ENCODE peak calls at places on chromosome 5, in five cellular contexts. Y is RWPE1, L is upper lobe of right lung, W is tibial nerve, P is nephron progenitor cell. G is an unnamed sample.

GRCh38 chr5:180343110-180343845 is 9.9 kb downstream of the GFPT2 start:
- DNase-seq in Y (no peak), P (peak), L (no peak), W (no peak), G (no peak)

GRCh38 chr5:93532370-93532769 is 48.6 kb downstream of the NR2F1-AS1 start:
- DNase-seq in L (no peak), P (no peak), Y (peak), W (peak), G (no peak)

GRCh38 chr5:42791151-42791550 is 20.5 kb downstream of the SELENOP start:
- DNase-seq in W (no peak), P (no peak), Y (no peak), L (no peak), G (no peak)

GRCh38 chr5:144915452-144915851 is 744.8 kb downstream of the KCTD16 start:
- DNase-seq in Y (no peak), L (no peak), P (no peak), W (no peak), G (no peak)

GRCh38 chr5:124921694-124922093 is 175.3 kb upstream of the ZNF608 start:
- DNase-seq in L (no peak), Y (no peak), P (no peak), W (no peak), G (no peak)

GRCh38 chr5:56024810-56025302 is 30.1 kb upstream of the IL6ST start:
- DNase-seq in Y (no peak), L (no peak), W (no peak), P (no peak), G (no peak)

GRCh38 chr5:179337227-179338122 is 7.8 kb downstream of the ADAMTS2 start:
- DNase-seq in Y (no peak), W (no peak), P (no peak), L (no peak), G (no peak)

GRCh38 chr5:139654875-139655491 is 6.8 kb downstream of the CXXC5 start:
- DNase-seq in L (no peak), Y (no peak), W (no peak), P (no peak), G (no peak)

GRCh38 chr5:122896598-122897282 is 51.3 kb downstream of the SNX24 start:
- DNase-seq in Y (peak), P (no peak), L (no peak), W (peak), G (no peak)

GRCh38 chr5:102809033-102809432 is 53.9 kb downstream of the PAM start:
- DNase-seq in P (no peak), W (no peak), L (no peak), Y (no peak), G (no peak)

GRCh38 chr5:139795074-139796001 is at the start of gene PSD2:
- DNase-seq in Y (peak), W (no peak), L (no peak), P (peak), G (peak)

GRCh38 chr5:32814620-32815019 is 103.5 kb downstream of the NPR3 start:
- DNase-seq in P (no peak), L (no peak), Y (no peak), W (no peak), G (no peak)

GRCh38 chr5:135139397-135140134 is 105.5 kb upstream of the PITX1 start:
- DNase-seq in P (peak), L (no peak), W (no peak), Y (peak), G (peak)

GRCh38 chr5:176803943-176804498 is 6.3 kb upstream of the UNC5A start:
- DNase-seq in Y (no peak), P (peak), W (no peak), L (no peak), G (peak)

GRCh38 chr5:77984587-77984986 is 208.4 kb upstream of the TBCA start:
- DNase-seq in Y (no peak), L (no peak), W (no peak), P (peak), G (no peak)

GRCh38 chr5:149271195-149271716 is 403 bp upstream of the AFAP1L1 start:
- DNase-seq in L (no peak), Y (peak), P (no peak), W (peak), G (peak)

GRCh38 chr5:33701251-33701650 is 190.5 kb downstream of the ADAMTS12 start:
- DNase-seq in Y (no peak), P (no peak), W (no peak), L (no peak), G (no peak)

GRCh38 chr5:178413992-178414391 is 176.2 kb downstream of the COL23A1 start:
- DNase-seq in P (no peak), Y (no peak), W (no peak), L (no peak), G (no peak)

GRCh38 chr5:114504560-114504959 is 142.7 kb downstream of the KCNN2 start:
- DNase-seq in Y (no peak), W (no peak), P (no peak), L (no peak), G (no peak)

GRCh38 chr5:132013711-132014110 is 2.3 kb upstream of the ACSL6 start:
- DNase-seq in L (peak), P (no peak), Y (no peak), W (no peak), G (no peak)

GRCh38 chr5:4520557-4520956 is 619.6 kb upstream of the ADAMTS16 start:
- DNase-seq in L (no peak), W (no peak), Y (no peak), P (no peak), G (no peak)

GRCh38 chr5:956941-957729 is 51.5 kb upstream of the NKD2 start:
- DNase-seq in P (no peak), W (no peak), L (peak), Y (peak), G (peak)

GRCh38 chr5:32827981-32828380 is 116.9 kb downstream of the NPR3 start:
- DNase-seq in P (no peak), L (no peak), Y (no peak), W (no peak), G (no peak)

GRCh38 chr5:104412649-104413240 is 850.2 kb upstream of the NUDT12 start:
- DNase-seq in L (no peak), Y (peak), P (peak), W (no peak), G (peak)

GRCh38 chr5:64594601-64595518 is 89.0 kb downstream of the RGS7BP start:
- DNase-seq in L (no peak), Y (peak), P (peak), W (no peak), G (peak)

GRCh38 chr5:81633471-81633870 is 117.4 kb downstream of the SSBP2 start:
- DNase-seq in W (no peak), L (no peak), Y (no peak), P (no peak), G (no peak)
- TF ChIP-seq CTCF in W (no peak), L (no peak), Y (no peak), P (no peak), G (no peak)

GRCh38 chr5:69007726-69008368 is 86.0 kb upstream of the SLC30A5 start:
- DNase-seq in W (peak), Y (peak), P (peak), L (no peak), G (peak)
- TF ChIP-seq CTCF in W (peak), Y (peak), P (peak), L (peak), G (peak)

GRCh38 chr5:35229076-35230042 is 928 bp downstream of the PRLR start:
- DNase-seq in P (peak), W (no peak), L (peak), Y (peak), G (peak)
- TF ChIP-seq CTCF in P (no peak), W (no peak), L (peak), Y (no peak), G (no peak)

DNA sequence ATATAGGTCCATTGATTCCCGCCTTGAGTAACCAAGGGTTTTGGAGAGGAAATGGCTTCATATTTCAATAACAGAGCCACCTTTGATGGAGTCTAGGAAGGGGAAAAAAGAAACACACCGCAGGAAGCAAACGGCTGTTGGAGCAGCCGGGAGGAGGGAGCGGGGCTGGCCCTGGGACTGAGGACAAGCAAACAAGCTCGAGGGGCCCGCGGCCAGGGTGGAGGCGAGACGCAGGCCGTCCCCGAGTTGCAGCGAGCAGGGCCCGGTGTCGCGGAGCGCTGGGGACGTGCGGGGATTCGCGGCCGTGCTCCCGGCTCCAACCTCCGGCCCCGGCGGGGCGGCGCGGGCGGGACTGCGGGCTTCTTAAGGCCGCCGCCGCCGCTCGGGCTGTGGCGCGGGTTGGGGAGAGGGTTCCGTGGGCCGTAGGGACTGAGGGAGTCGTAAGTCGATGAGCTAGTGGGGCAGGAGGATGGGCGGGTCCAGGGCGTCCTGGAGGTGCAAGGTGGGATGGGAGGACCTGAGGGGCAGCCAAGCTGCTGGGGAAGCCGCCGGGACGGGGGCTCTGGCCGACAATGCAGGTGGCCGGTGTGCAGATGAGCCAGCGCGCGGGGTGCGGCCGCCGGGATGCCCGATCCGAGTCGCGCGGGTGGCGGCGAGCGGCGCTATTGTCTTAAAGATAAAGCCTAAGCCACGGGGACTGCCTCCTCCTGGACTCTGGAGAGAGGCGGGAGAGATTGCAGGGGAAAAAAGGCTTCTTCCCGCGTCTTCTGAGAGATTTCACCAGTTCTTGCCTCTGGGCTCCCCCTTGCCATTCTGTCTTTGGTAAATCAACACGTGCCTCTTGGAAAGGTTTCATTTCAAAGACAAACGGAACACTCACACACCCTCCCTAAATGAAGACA is 1.5 kb upstream of the HAPLN1 start:
- DNase-seq in W (peak), L (peak), Y (peak), P (peak), G (peak)
- TF ChIP-seq CTCF in W (peak), L (peak), Y (peak), P (peak), G (no peak)

GRCh38 chr5:167684251-167684650 is 607.2 kb upstream of the WWC1 start:
- DNase-seq in Y (peak), W (no peak), L (no peak), P (no peak), G (no peak)
- TF ChIP-seq CTCF in Y (no peak), W (no peak), L (no peak), P (no peak), G (no peak)

GRCh38 chr5:86118542-86118941 is 499.2 kb upstream of the COX7C start:
- DNase-seq in Y (peak), W (no peak), L (no peak), P (no peak), G (no peak)
- TF ChIP-seq CTCF in Y (peak), W (no peak), L (no peak), P (peak), G (no peak)

DNA sequence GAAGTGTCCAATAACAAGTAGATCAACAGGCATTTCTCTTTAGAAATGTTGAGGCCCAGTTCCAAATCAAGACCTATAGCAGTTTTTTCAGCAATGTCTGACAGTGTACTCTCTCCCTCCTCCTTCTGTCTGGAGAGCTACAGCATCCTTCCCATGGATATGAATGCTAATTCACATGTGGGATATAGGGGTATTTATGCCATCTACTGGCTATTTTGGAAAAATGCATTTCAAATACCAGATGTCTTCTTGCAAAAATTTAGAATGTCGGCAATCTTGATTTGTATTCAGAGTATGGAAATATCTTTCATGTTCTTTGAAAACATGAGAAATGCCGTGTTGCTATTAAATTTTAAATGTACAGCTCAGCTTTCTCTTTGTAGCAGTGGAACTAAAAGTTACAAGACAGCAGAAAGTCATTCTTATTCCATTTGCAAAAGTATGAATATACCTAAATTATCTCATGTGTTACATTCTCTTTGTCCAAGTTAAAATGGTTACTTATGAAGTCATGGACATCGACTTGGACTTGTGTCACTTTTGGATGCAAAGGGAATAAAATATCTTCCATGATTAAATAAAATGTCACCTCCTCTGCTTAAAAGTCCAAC is 647.8 kb downstream of the TAF11L14 start:
- DNase-seq in L (no peak), Y (peak), W (no peak), P (no peak), G (no peak)
- TF ChIP-seq CTCF in L (peak), Y (peak), W (no peak), P (peak), G (no peak)

GRCh38 chr5:147189109-147189424 is 45.8 kb upstream of the STK32A start:
- DNase-seq in P (no peak), Y (no peak), W (no peak), L (no peak), G (no peak)
- TF ChIP-seq CTCF in P (no peak), Y (peak), W (no peak), L (no peak), G (no peak)

GRCh38 chr5:126837907-126838539 is 61.1 kb downstream of the LMNB1 start:
- DNase-seq in P (no peak), Y (no peak), L (no peak), W (peak), G (no peak)
- TF ChIP-seq CTCF in P (no peak), Y (no peak), L (peak), W (peak), G (no peak)